ENCODE peak calls at places on chromosomes 5 and 9, in seven cellular contexts. S, O, D, E, V, J and P are unnamed samples.

GRCh38 chr9:95570150-95570549 is 53.4 kb upstream of the PTCH1 start:
- DNase-seq in E (no peak), J (no peak), V (no peak), D (no peak), S (peak), O (no peak), P (no peak)

GRCh38 chr9:23821400-23822181 is 4.4 kb downstream of the ELAVL2 start:
- DNase-seq in O (no peak), D (peak), V (peak), E (no peak), S (peak), J (peak), P (no peak)

GRCh38 chr9:72476617-72477375 is 44.6 kb upstream of the TMC1 start:
- DNase-seq in D (peak), S (peak), E (peak), J (no peak), O (no peak), V (no peak), P (no peak)

GRCh38 chr9:14526504-14526903 is 166.7 kb downstream of the ZDHHC21 start:
- DNase-seq in O (no peak), D (no peak), J (no peak), S (no peak), E (no peak), V (no peak), P (no peak)

GRCh38 chr5:176528301-176528700 is 8.9 kb downstream of the RNF44 start:
- DNase-seq in O (no peak), V (no peak), D (no peak), J (peak), E (no peak), S (no peak), P (peak)

GRCh38 chr9:113851860-113852259 is 24.2 kb upstream of the ZNF618 start:
- DNase-seq in E (no peak), D (peak), O (no peak), V (no peak), S (no peak), J (no peak), P (no peak)

GRCh38 chr5:82406200-82406773 is 128.1 kb upstream of the RPS23 start:
- DNase-seq in J (no peak), S (peak), V (no peak), D (peak), E (no peak), O (no peak), P (no peak)

GRCh38 chr9:91905958-91906585 is 44.0 kb downstream of the ROR2 start:
- DNase-seq in J (peak), E (no peak), D (no peak), V (no peak), S (no peak), O (no peak), P (peak)

GRCh38 chr9:91187965-91188344 is 173.8 kb downstream of the AUH start:
- DNase-seq in S (peak), O (no peak), J (no peak), D (peak), V (no peak), E (no peak), P (no peak)

GRCh38 chr9:133234577-133235322 is 25.7 kb upstream of the OBP2B start:
- DNase-seq in O (no peak), J (peak), D (no peak), V (no peak), S (no peak), E (no peak), P (no peak)

GRCh38 chr9:116466289-116467012 is 220.7 kb upstream of the TRIM32 start:
- DNase-seq in S (peak), O (no peak), D (no peak), V (no peak), E (no peak), J (peak), P (no peak)

GRCh38 chr5:181133610-181134231 is 2.8 kb upstream of the OR2V1 start:
- DNase-seq in E (peak), S (peak), J (peak), D (peak), V (peak), O (no peak), P (no peak)

GRCh38 chr5:157286761-157287211 is 20.9 kb downstream of the CYFIP2 start:
- DNase-seq in O (no peak), E (no peak), V (no peak), D (no peak), S (no peak), J (no peak), P (no peak)

GRCh38 chr9:137488906-137489305 is 29.8 kb upstream of the NSMF start:
- DNase-seq in O (no peak), S (no peak), V (no peak), J (no peak), D (no peak), E (no peak), P (no peak)

GRCh38 chr9:127788337-127789011 is 2.6 kb downstream of the CDK9 start:
- DNase-seq in O (no peak), J (no peak), E (no peak), V (no peak), D (peak), S (no peak), P (no peak)

GRCh38 chr5:6450235-6450860 is 1.7 kb downstream of the UBE2QL1 start:
- DNase-seq in O (no peak), E (no peak), D (no peak), V (no peak), J (no peak), S (no peak), P (no peak)

GRCh38 chr5:138903113-138903789 is 28.1 kb upstream of the LRRTM2 start:
- DNase-seq in O (no peak), D (peak), E (no peak), V (no peak), J (no peak), S (peak), P (no peak)

GRCh38 chr5:43997647-43998251 is 391.5 kb downstream of the FGF10 start:
- DNase-seq in V (no peak), O (no peak), S (no peak), D (no peak), E (no peak), J (no peak), P (no peak)

GRCh38 chr5:65742565-65743231 is 20.7 kb downstream of the NLN start:
- DNase-seq in V (peak), E (peak), O (no peak), D (peak), J (no peak), S (peak), P (peak)

GRCh38 chr9:79431019-79431679 is 140.6 kb upstream of the TLE4 start:
- DNase-seq in D (no peak), V (no peak), E (no peak), O (no peak), S (peak), J (no peak), P (no peak)

GRCh38 chr5:16666861-16667481 is 50.2 kb upstream of the RETREG1 start:
- DNase-seq in E (no peak), O (no peak), S (no peak), D (no peak), V (peak), J (peak), P (no peak)

GRCh38 chr5:174935854-174936474 is 211.6 kb downstream of the MSX2 start:
- DNase-seq in D (peak), V (peak), E (peak), S (peak), O (peak), J (peak), P (peak)

GRCh38 chr9:117368684-117369230 is 46.1 kb downstream of the ASTN2 start:
- DNase-seq in O (no peak), V (no peak), D (no peak), J (no peak), S (no peak), E (no peak), P (no peak)

GRCh38 chr5:110477923-110478322 is 248.5 kb downstream of the TMEM232 start:
- DNase-seq in O (no peak), E (no peak), V (no peak), S (peak), D (peak), J (no peak), P (no peak)

GRCh38 chr9:112296929-112297328 is 36.5 kb downstream of the PTBP3 start:
- DNase-seq in S (no peak), O (no peak), E (no peak), V (no peak), J (no peak), D (no peak), P (no peak)

GRCh38 chr5:133707629-133708028 is 95.3 kb upstream of the FSTL4 start:
- DNase-seq in E (no peak), O (no peak), S (no peak), J (no peak), V (no peak), D (no peak), P (no peak)

GRCh38 chr5:158140120-158140778 is 281.3 kb upstream of the CLINT1 start:
- DNase-seq in E (no peak), S (peak), O (no peak), D (no peak), J (no peak), V (no peak), P (no peak)

GRCh38 chr5:109987970-109988369 is 298.2 kb downstream of the MAN2A1 start:
- DNase-seq in O (no peak), J (no peak), D (no peak), E (no peak), S (peak), V (no peak), P (no peak)

GRCh38 chr9:129287595-129288305 is 109.7 kb upstream of the IER5L start:
- DNase-seq in O (peak), J (peak), S (no peak), V (no peak), D (no peak), E (no peak), P (no peak)

GRCh38 chr5:137155621-137156020 is 343.5 kb downstream of the SPOCK1 start:
- DNase-seq in S (no peak), O (no peak), J (peak), E (no peak), V (no peak), D (no peak), P (no peak)

GRCh38 chr5:173204185-173204979 is 30.6 kb downstream of the NKX2-5 start:
- DNase-seq in V (no peak), D (peak), J (peak), O (no peak), E (peak), S (peak), P (no peak)

GRCh38 chr5:65126192-65126591 is 355.5 kb downstream of the ADAMTS6 start:
- DNase-seq in E (no peak), D (no peak), V (no peak), S (peak), O (no peak), J (no peak), P (no peak)

GRCh38 chr5:131379723-131380122 is 115.9 kb downstream of the CDC42SE2 start:
- DNase-seq in O (no peak), S (peak), J (no peak), E (no peak), V (no peak), D (no peak), P (peak)

GRCh38 chr5:173646684-173647083 is 30.2 kb upstream of the BOD1 start:
- DNase-seq in S (no peak), E (no peak), D (no peak), J (no peak), O (no peak), V (no peak), P (no peak)

GRCh38 chr5:91910655-91911054 is 527.5 kb upstream of the ARRDC3 start:
- DNase-seq in O (no peak), E (no peak), S (no peak), D (no peak), J (no peak), V (no peak), P (no peak)

GRCh38 chr9:82021198-82021597 is 32.6 kb downstream of the SPATA31D1 start:
- DNase-seq in V (no peak), S (peak), J (no peak), D (peak), E (peak), O (no peak), P (no peak)

GRCh38 chr5:1322036-1322903 is 22.6 kb downstream of the CLPTM1L start:
- DNase-seq in D (no peak), J (peak), O (peak), V (no peak), E (no peak), S (no peak), P (no peak)

GRCh38 chr5:102796014-102796413 is 40.9 kb downstream of the PAM start:
- DNase-seq in E (no peak), S (no peak), O (no peak), D (no peak), J (no peak), V (no peak), P (no peak)

DNA sequence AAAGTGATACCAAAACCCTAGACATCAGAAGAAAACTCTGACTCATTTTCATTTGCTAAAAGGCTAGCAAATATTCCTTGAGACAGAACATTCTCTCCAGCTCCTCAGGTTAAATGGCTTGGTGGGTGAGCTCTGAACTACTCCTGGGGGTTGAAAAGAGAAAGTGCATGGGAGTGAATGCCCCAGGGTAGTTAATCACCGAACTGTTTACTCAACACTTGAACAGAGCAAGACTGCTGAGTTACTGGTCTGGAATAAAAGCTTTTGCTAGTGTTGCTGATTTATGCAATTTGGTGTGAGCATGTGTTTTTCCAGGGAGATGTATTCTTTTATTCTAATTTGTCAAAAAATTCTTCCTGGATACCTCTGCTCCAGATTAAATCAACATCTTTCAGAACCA is 88.3 kb upstream of the PRDM9 start:
- DNase-seq in O (no peak), J (no peak), V (no peak), D (peak), E (no peak), S (no peak), P (no peak)
- TF ChIP-seq CTCF in O (no peak), J (no peak), V (no peak), D (no peak), E (no peak), S (no peak), P (no peak)

GRCh38 chr9:124859803-124860581 is 1.8 kb downstream of the RPL35 start:
- DNase-seq in E (no peak), S (no peak), V (no peak), J (no peak), D (no peak), O (no peak), P (no peak)

GRCh38 chr9:124860582-124861341 is 995 bp downstream of the RPL35 start:
- DNase-seq in J (no peak), S (no peak), V (no peak), O (no peak), E (no peak), D (no peak), P (no peak)

GRCh38 chr9:124857533-124858162 is 4.1 kb downstream of the RPL35 start:
- DNase-seq in V (no peak), D (no peak), O (no peak), S (no peak), J (no peak), E (no peak), P (no peak)

GRCh38 chr9:124855944-124856773 is 2.9 kb downstream of the WDR38 start:
- DNase-seq in S (peak), O (no peak), D (peak), J (no peak), E (peak), V (peak), P (no peak)

GRCh38 chr9:124858330-124859046 is 3.3 kb downstream of the RPL35 start:
- DNase-seq in D (no peak), S (no peak), O (no peak), E (no peak), J (no peak), V (no peak), P (no peak)
- TF ChIP-seq CTCF in D (no peak), S (no peak), O (no peak), E (peak), J (no peak), V (no peak), P (no peak)

GRCh38 chr5:144333336-144333920 is 162.8 kb downstream of the KCTD16 start:
- DNase-seq in S (no peak), E (no peak), D (peak), O (no peak), J (no peak), V (no peak), P (no peak)

GRCh38 chr5:144335561-144335960 is 164.9 kb downstream of the KCTD16 start:
- DNase-seq in V (no peak), D (no peak), O (no peak), J (no peak), S (no peak), E (no peak), P (no peak)

GRCh38 chr5:144328980-144329379 is 158.3 kb downstream of the KCTD16 start:
- DNase-seq in D (no peak), S (no peak), E (no peak), O (no peak), J (no peak), V (no peak), P (no peak)

GRCh38 chr5:144331361-144331760 is 160.7 kb downstream of the KCTD16 start:
- DNase-seq in V (no peak), D (no peak), J (no peak), S (no peak), O (no peak), E (no peak), P (no peak)

DNA sequence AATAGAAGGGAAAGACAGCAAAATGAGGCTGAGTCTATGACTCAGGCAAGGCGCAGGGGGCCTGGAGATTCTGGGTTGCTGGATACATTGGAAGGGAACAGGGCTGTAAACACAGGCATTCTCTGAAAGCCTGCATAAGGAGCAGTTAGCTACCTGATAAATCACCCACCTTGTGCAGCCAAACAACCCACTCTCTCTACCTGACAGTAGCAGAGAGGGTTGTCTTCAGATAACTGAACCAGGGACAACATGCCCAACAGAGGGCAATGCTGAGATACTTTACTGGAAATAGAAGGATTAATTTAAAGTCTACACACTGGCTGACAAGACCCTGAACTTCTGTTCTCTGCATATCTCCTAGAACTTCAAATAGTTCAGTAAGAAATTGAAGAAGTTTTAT is 161.6 kb downstream of the KCTD16 start:
- DNase-seq in D (no peak), E (no peak), J (no peak), O (no peak), S (no peak), V (no peak), P (no peak)
- TF ChIP-seq CTCF in D (no peak), E (peak), J (no peak), O (no peak), S (peak), V (no peak), P (no peak)

GRCh38 chr5:145967296-145967695 is 30.9 kb downstream of the SH3RF2 start:
- DNase-seq in S (no peak), J (no peak), V (no peak), E (no peak), O (no peak), D (peak), P (no peak)
- TF ChIP-seq CTCF in S (no peak), J (no peak), V (no peak), E (no peak), O (no peak), D (no peak), P (no peak)

GRCh38 chr9:35115680-35116538 is at the start of gene ATOSB:
- DNase-seq in J (peak), V (peak), E (peak), S (peak), O (peak), D (peak), P (peak)
- TF ChIP-seq CTCF in J (no peak), V (no peak), E (no peak), S (no peak), O (no peak), D (no peak), P (no peak)

DNA sequence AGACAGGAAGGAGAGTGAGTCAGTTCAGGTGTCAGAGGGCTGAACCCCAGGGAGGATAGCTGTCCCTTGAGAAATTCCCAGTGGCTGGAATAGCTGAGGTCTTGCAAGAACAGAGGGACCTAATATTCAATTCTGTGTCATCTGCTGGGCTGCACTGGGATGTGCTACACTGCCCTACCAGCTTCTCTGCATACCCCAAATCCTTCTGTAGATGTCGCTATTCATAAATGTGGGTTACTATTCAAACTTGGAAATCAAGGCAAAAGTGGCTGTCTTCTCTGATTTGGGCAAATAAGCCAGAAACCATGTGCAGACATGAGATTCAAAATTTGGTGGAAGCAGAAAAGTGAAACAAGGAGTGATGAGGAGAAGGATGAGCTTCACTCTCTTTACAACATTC is 16.3 kb downstream of the TNFSF8 start:
- DNase-seq in J (no peak), V (no peak), E (no peak), D (no peak), S (no peak), O (no peak), P (no peak)
- TF ChIP-seq CTCF in J (no peak), V (no peak), E (peak), D (no peak), S (peak), O (no peak), P (no peak)

GRCh38 chr5:142063376-142063775 is 45.2 kb upstream of the NDFIP1 start:
- DNase-seq in V (no peak), D (no peak), J (no peak), S (no peak), E (no peak), O (no peak), P (no peak)

GRCh38 chr5:142063878-142064331 is 44.7 kb upstream of the NDFIP1 start:
- DNase-seq in O (no peak), V (peak), J (peak), D (peak), S (peak), E (no peak), P (no peak)

GRCh38 chr5:142057697-142058056 is 44.9 kb upstream of the GNPDA1 start:
- DNase-seq in V (no peak), E (no peak), O (no peak), D (peak), S (no peak), J (no peak), P (no peak)

GRCh38 chr5:142056831-142057696 is 44.2 kb upstream of the GNPDA1 start:
- DNase-seq in J (peak), S (no peak), D (no peak), O (no peak), E (no peak), V (no peak), P (no peak)

DNA sequence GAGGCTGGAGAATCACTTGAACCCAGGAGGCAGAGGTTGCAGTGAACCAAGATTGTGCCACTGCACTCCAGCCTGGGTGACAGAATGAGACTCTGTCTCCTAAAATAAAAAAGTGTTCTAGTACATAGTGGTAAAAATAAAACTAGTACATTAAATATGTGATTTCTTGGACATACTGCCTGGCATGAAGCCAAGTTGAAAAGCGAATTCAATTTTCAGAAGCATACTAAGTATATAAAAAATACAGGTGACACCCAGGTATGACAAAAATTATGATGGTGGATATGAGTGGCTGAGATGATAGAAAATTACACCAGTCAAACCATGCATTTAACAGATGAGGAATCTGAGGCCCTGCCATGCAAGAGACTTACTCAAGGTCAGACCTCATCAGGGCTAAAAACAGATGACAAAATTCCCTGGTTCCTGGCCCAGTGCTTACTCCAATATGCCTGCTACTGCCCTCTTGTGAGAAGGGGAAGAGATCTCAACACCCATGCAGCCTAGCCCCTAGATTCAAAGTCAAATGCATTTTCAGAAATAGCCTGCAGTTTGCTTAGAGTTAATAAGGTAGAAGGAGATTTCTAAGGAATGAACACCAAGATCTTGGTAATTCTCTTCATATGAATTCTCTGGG is 46.6 kb upstream of the GNPDA1 start:
- DNase-seq in E (peak), O (no peak), V (peak), J (peak), D (no peak), S (no peak), P (no peak)
- TF ChIP-seq CTCF in E (peak), O (no peak), V (peak), J (no peak), D (no peak), S (no peak), P (no peak)